ENCODE peak calls at places on chromosomes 4 and X, in five cellular contexts. R is HepG2, W is GM12878, X is K562, Y is A549. O is an unnamed sample.

GRCh38 chrX:154840856-154841255 is 6.4 kb upstream of the SMIM9 start:
- DNase-seq in W (no peak), X (peak; percentile 75), R (peak; percentile 16), Y (peak; percentile 28), O (peak; percentile 40)

GRCh38 chr4:147643616-147644015 is 26.4 kb downstream of the TMEM184C start:
- DNase-seq in W (no peak), X (no peak), Y (no peak), R (no peak), O (no peak)

GRCh38 chrX:124555036-124555595 is 208.8 kb downstream of the SH2D1A start:
- DNase-seq in X (no peak), R (no peak), W (no peak), Y (no peak), O (no peak)

GRCh38 chr4:168587326-168588125 is 90.7 kb downstream of the PALLD start:
- DNase-seq in Y (peak; percentile 38), X (no peak), R (no peak), W (no peak), O (no peak)

GRCh38 chrX:68432648-68433047 is 647 bp downstream of the OPHN1 start:
- DNase-seq in X (peak; percentile 73), W (no peak), R (no peak), Y (no peak), O (no peak)

GRCh38 chrX:133633162-133633561 is 217.9 kb upstream of the GPC4 start:
- DNase-seq in X (no peak), Y (no peak), R (no peak), W (no peak), O (no peak)

GRCh38 chr4:37561803-37562207 is 124.4 kb downstream of the RELL1 start:
- DNase-seq in X (peak; percentile 59), Y (no peak), R (peak; percentile 25), W (peak; percentile 34), O (no peak)

GRCh38 chr4:143281507-143282169 is 55.0 kb upstream of the GAB1 start:
- DNase-seq in X (no peak), W (no peak), Y (no peak), R (no peak), O (no peak)

GRCh38 chrX:85026170-85026569 is 22.5 kb downstream of the APOOL start:
- DNase-seq in X (no peak), R (no peak), Y (no peak), W (no peak), O (peak; percentile 37)

GRCh38 chr4:110197421-110198398 is 705 bp downstream of the ELOVL6 start:
- DNase-seq in W (no peak), R (no peak), X (peak; percentile 66), Y (peak; percentile 16), O (peak; percentile 56)

GRCh38 chr4:80539190-80539589 is 203.7 kb downstream of the CFAP299 start:
- DNase-seq in R (no peak), W (no peak), Y (no peak), X (no peak), O (peak; percentile 43)

GRCh38 chr4:53855886-53856260 is 208.5 kb downstream of the CHIC2 start:
- DNase-seq in Y (no peak), R (no peak), X (no peak), W (no peak), O (no peak)

GRCh38 chr4:125334936-125335335 is 20.2 kb downstream of the FAT4 start:
- DNase-seq in Y (no peak), W (no peak), R (no peak), X (no peak), O (no peak)

GRCh38 chrX:13721819-13722527 is 12.4 kb downstream of the TRAPPC2 start:
- DNase-seq in Y (no peak), X (no peak), W (no peak), R (no peak), O (no peak)

GRCh38 chrX:13357925-13358324 is 38.1 kb upstream of the ATXN3L start:
- DNase-seq in X (no peak), W (no peak), Y (no peak), R (no peak), O (no peak)

GRCh38 chrX:42290608-42291007 is 367.3 kb upstream of the CASK start:
- DNase-seq in R (peak; percentile 1), W (no peak), X (no peak), Y (no peak), O (peak; percentile 40)

GRCh38 chr4:160745126-160745525 is 1418.7 kb downstream of the FSTL5 start:
- DNase-seq in R (no peak), W (no peak), X (no peak), Y (no peak), O (no peak)

GRCh38 chrX:103343105-103343504 is 13.1 kb downstream of the TCEAL7 start:
- DNase-seq in W (no peak), R (no peak), X (peak; percentile 50), Y (peak; percentile 29), O (peak; percentile 52)

GRCh38 chr4:6891436-6892170 is 18.0 kb upstream of the TBC1D14 start:
- DNase-seq in W (no peak), R (no peak), Y (no peak), X (peak; percentile 46), O (no peak)

GRCh38 chr4:188551156-188551555 is 411.9 kb downstream of the TRIML1 start:
- DNase-seq in W (no peak), X (no peak), Y (no peak), R (no peak), O (no peak)

GRCh38 chr4:7279902-7280301 is 87.6 kb downstream of the SORCS2 start:
- DNase-seq in Y (no peak), X (no peak), W (no peak), R (no peak), O (no peak)

GRCh38 chr4:175413561-175413960 is 398.5 kb downstream of the GPM6A start:
- DNase-seq in X (no peak), R (no peak), Y (no peak), W (no peak), O (no peak)

GRCh38 chrX:12685541-12685940 is 105.7 kb upstream of the PRPS2 start:
- DNase-seq in X (no peak), W (no peak), Y (no peak), R (no peak), O (no peak)

GRCh38 chr4:153083447-153083921 is 120.8 kb upstream of the TRIM2 start:
- DNase-seq in Y (peak; percentile 74), W (peak; percentile 40), X (peak; percentile 65), R (peak; percentile 72), O (peak; percentile 94)

GRCh38 chr4:41600243-41600642 is 62.3 kb downstream of the LIMCH1 start:
- DNase-seq in Y (no peak), R (no peak), W (no peak), X (no peak), O (no peak)

GRCh38 chr4:99712099-99712498 is 54.5 kb upstream of the C4orf54 start:
- DNase-seq in W (no peak), X (no peak), Y (no peak), R (no peak), O (no peak)

GRCh38 chr4:7430965-7431695 is 3.6 kb downstream of the PSAPL1 start:
- DNase-seq in R (no peak), W (no peak), X (no peak), Y (no peak), O (no peak)

GRCh38 chr4:113292371-113293042 is 243.1 kb downstream of the ANK2 start:
- DNase-seq in W (no peak), Y (no peak), R (no peak), X (no peak), O (peak; percentile 93)
- TF ChIP-seq JUNB in W (no peak), Y (no peak), R (no peak), X (no peak), O (no peak)

GRCh38 chrX:36963069-36963808 is 44.9 kb upstream of the FAM47C start:
- DNase-seq in R (no peak), X (no peak), W (no peak), Y (no peak), O (peak; percentile 36)
- H3K4me3 ChIP-seq in R (no peak overlapping the region), X (no peak overlapping the region), W (no peak overlapping the region), Y (no peak overlapping the region), O (peak overlapping the region; percentile 51)

GRCh38 chr4:59200992-59201391 is 1999.1 kb upstream of the ADGRL3 start:
- DNase-seq in W (no peak), R (no peak), Y (no peak), X (no peak), O (no peak)
- TF ChIP-seq JUNB in W (no peak), R (no peak), Y (no peak), X (no peak), O (no peak)

GRCh38 chrX:111869639-111870034 is 6.3 kb upstream of the TRPC5OS start:
- DNase-seq in X (peak; percentile 28), Y (peak; percentile 5), W (peak; percentile 19), R (no peak), O (peak; percentile 69)
- H3K4me3 ChIP-seq in X (no peak overlapping the region), Y (no peak overlapping the region), W (no peak overlapping the region), R (no peak overlapping the region), O (no peak overlapping the region)

DNA sequence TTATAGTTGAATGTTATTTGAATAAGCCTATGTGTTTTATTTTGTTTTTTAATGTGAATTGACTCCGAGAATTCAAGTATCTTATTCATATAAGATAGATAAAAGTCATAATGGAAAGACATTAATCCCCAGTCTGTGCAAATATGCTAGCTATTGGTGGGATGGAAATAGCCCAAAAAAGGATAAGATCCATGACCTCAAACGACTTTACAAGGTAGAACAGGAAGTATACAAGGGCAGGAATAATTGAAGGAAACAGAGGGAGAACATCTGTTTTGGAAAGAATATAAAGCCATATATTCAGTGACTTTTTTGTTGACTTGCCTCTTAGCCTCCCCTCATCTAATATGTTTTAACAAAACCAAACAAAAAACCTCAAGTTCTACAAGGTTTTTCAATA is 9.0 kb downstream of the ABCE1 start:
- DNase-seq in Y (no peak), R (no peak), W (no peak), X (no peak), O (no peak)
- TF ChIP-seq JUNB in Y (no peak), R (no peak), W (no peak), X (no peak), O (no peak)